ENCODE peak calls at places on chromosomes 6 and 20, in eight cellular contexts. F, Z, K, C, N, G, D and B are unnamed samples.

GRCh38 chr20:48942730-48943129 is 21.2 kb downstream of the ARFGEF2 start:
- DNase-seq in F (no peak), Z (no peak), K (no peak), C (no peak), N (no peak), G (no peak), D (no peak), B (no peak)

GRCh38 chr6:8131265-8131897 is 29.0 kb upstream of the EEF1E1 start:
- DNase-seq in F (peak), Z (peak), K (peak), C (peak), N (peak), G (peak), D (peak), B (peak)

GRCh38 chr6:5497896-5498578 is 236.7 kb downstream of the FARS2 start:
- DNase-seq in F (no peak), Z (no peak), K (no peak), C (no peak), N (peak), G (peak), D (no peak), B (no peak)

GRCh38 chr6:157335829-157336228 is 12.5 kb upstream of the TMEM242 start:
- DNase-seq in F (no peak), Z (peak), K (peak), C (no peak), N (no peak), G (no peak), D (no peak), B (no peak)

GRCh38 chr6:11126876-11127275 is 15.4 kb upstream of the ERVFRD-1 start:
- DNase-seq in F (no peak), Z (no peak), K (peak), C (no peak), N (no peak), G (no peak), D (no peak), B (no peak)

GRCh38 chr6:15264902-15265761 is 19.3 kb downstream of the JARID2 start:
- DNase-seq in F (no peak), Z (peak), K (no peak), C (no peak), N (no peak), G (peak), D (no peak), B (no peak)

GRCh38 chr20:56440346-56441007 is 27.9 kb upstream of the RTF2 start:
- DNase-seq in F (peak), Z (no peak), K (no peak), C (peak), N (no peak), G (no peak), D (peak), B (peak)

GRCh38 chr6:5809471-5809870 is 197.3 kb downstream of the NRN1 start:
- DNase-seq in F (no peak), Z (no peak), K (no peak), C (no peak), N (no peak), G (no peak), D (no peak), B (no peak)

GRCh38 chr6:143060806-143061596 is at the start of gene AIG1:
- DNase-seq in F (peak), Z (peak), K (peak), C (peak), N (peak), G (no peak), D (peak), B (peak)

GRCh38 chr6:44422534-44422933 is 35.0 kb downstream of the CDC5L start:
- DNase-seq in F (no peak), Z (no peak), K (peak), C (no peak), N (no peak), G (no peak), D (no peak), B (no peak)

GRCh38 chr6:134065706-134066105 is 13.3 kb upstream of the SLC2A12 start:
- DNase-seq in F (no peak), Z (peak), K (peak), C (no peak), N (no peak), G (peak), D (no peak), B (no peak)

GRCh38 chr20:24629668-24630067 is 160.2 kb downstream of the SYNDIG1 start:
- DNase-seq in F (no peak), Z (no peak), K (no peak), C (no peak), N (no peak), G (peak), D (no peak), B (no peak)

GRCh38 chr20:47127986-47128385 is 228.5 kb downstream of the ZMYND8 start:
- DNase-seq in F (no peak), Z (no peak), K (no peak), C (no peak), N (no peak), G (no peak), D (no peak), B (no peak)

GRCh38 chr6:115945306-115945705 is 115.4 kb downstream of the FRK start:
- DNase-seq in F (no peak), Z (no peak), K (no peak), C (no peak), N (no peak), G (peak), D (no peak), B (no peak)

GRCh38 chr6:50602191-50602810 is 111.0 kb upstream of the TFAP2D start:
- DNase-seq in F (no peak), Z (peak), K (peak), C (no peak), N (no peak), G (peak), D (no peak), B (peak)

GRCh38 chr20:14915356-14915755 is 577.9 kb upstream of the FLRT3 start:
- DNase-seq in F (no peak), Z (no peak), K (no peak), C (no peak), N (no peak), G (no peak), D (no peak), B (no peak)

GRCh38 chr6:36029464-36029863 is 1.9 kb downstream of the MAPK14 start:
- DNase-seq in F (no peak), Z (no peak), K (peak), C (no peak), N (no peak), G (peak), D (no peak), B (no peak)

GRCh38 chr20:57918546-57918945 is 208.7 kb upstream of the PMEPA1 start:
- DNase-seq in F (no peak), Z (no peak), K (no peak), C (no peak), N (no peak), G (no peak), D (no peak), B (no peak)

GRCh38 chr20:61762208-61762710 is 303.4 kb downstream of the TAF4 start:
- DNase-seq in F (no peak), Z (no peak), K (no peak), C (no peak), N (no peak), G (no peak), D (no peak), B (no peak)

GRCh38 chr20:63091901-63092659 is 85.3 kb upstream of the BHLHE23 start:
- DNase-seq in F (no peak), Z (no peak), K (no peak), C (no peak), N (no peak), G (no peak), D (no peak), B (no peak)

GRCh38 chr20:45765307-45765910 is 26.3 kb downstream of the WFDC3 start:
- DNase-seq in F (no peak), Z (peak), K (no peak), C (no peak), N (no peak), G (no peak), D (no peak), B (no peak)

GRCh38 chr6:37679539-37680476 is 17.9 kb downstream of the MDGA1 start:
- DNase-seq in F (no peak), Z (no peak), K (peak), C (no peak), N (no peak), G (no peak), D (no peak), B (no peak)

GRCh38 chr6:141460743-141461484 is 671.8 kb upstream of the GJE1 start:
- DNase-seq in F (no peak), Z (no peak), K (peak), C (no peak), N (no peak), G (no peak), D (no peak), B (no peak)

GRCh38 chr20:675453-676314 is at the start of gene SCRT2:
- DNase-seq in F (peak), Z (peak), K (peak), C (peak), N (no peak), G (peak), D (peak), B (peak)

GRCh38 chr20:8154636-8155035 is 22.6 kb downstream of the PLCB1 start:
- DNase-seq in F (no peak), Z (no peak), K (no peak), C (no peak), N (no peak), G (no peak), D (no peak), B (no peak)

GRCh38 chr20:58593880-58594473 is 57.1 kb upstream of the STX16 start:
- DNase-seq in F (no peak), Z (no peak), K (no peak), C (no peak), N (no peak), G (no peak), D (no peak), B (no peak)